ENCODE peak calls at places on chromosomes 12 and 14, in nine cellular contexts. B, X, K, H, P, Z, L, O and R are unnamed samples. For H3K4me1, the result is how much of the 10 kb centered on the place peaks cover.

GRCh38 chr12:3216726-3217682 is 139.8 kb downstream of the TSPAN9 start:
- DNase-seq in B (no peak), X (no peak), K (no peak), H (no peak), P (no peak), Z (no peak), L (no peak), O (no peak), R (no peak)

GRCh38 chr12:31507966-31508365 is 83.0 kb downstream of the DENND5B start:
- DNase-seq in B (no peak), X (no peak), K (no peak), H (no peak), P (no peak), Z (no peak), L (no peak), O (no peak), R (no peak)

GRCh38 chr14:33916663-33917565 is 34.0 kb downstream of the EGLN3 start:
- DNase-seq in B (no peak), X (no peak), K (no peak), H (no peak), P (no peak), Z (no peak), L (no peak), O (no peak), R (no peak)

GRCh38 chr12:29611906-29612305 is 114.4 kb upstream of the OVCH1 start:
- DNase-seq in B (no peak), X (no peak), K (no peak), H (no peak), P (no peak), Z (no peak), L (no peak), O (no peak), R (no peak)

GRCh38 chr14:55926007-55926406 is 192.2 kb upstream of the PELI2 start:
- DNase-seq in B (no peak), X (no peak), K (peak), H (no peak), P (no peak), Z (no peak), L (no peak), O (no peak), R (peak)

GRCh38 chr14:103124501-103125001 is 1.3 kb downstream of the TNFAIP2 start:
- DNase-seq in B (no peak), X (no peak), K (no peak), H (peak), P (no peak), Z (no peak), L (no peak), O (no peak), R (no peak)

GRCh38 chr12:54749191-54749818 is 101.1 kb upstream of the DCD start:
- DNase-seq in B (peak), X (peak), K (peak), H (no peak), P (peak), Z (no peak), L (no peak), O (no peak), R (no peak)

GRCh38 chr12:108833757-108834472 is 23.5 kb downstream of the SSH1 start:
- DNase-seq in B (no peak), X (no peak), K (no peak), H (no peak), P (no peak), Z (no peak), L (no peak), O (peak), R (no peak)

GRCh38 chr12:120015313-120015712 is 26.3 kb downstream of the BICDL1 start:
- DNase-seq in B (no peak), X (no peak), K (no peak), H (no peak), P (no peak), Z (no peak), L (no peak), O (no peak), R (no peak)

GRCh38 chr12:56267443-56268071 is 815 bp downstream of the COQ10A start:
- DNase-seq in B (peak), X (no peak), K (peak), H (no peak), P (no peak), Z (no peak), L (no peak), O (no peak), R (no peak)

GRCh38 chr12:92921877-92922276 is 7.2 kb downstream of the EEA1 start:
- DNase-seq in B (no peak), X (no peak), K (no peak), H (no peak), P (no peak), Z (no peak), L (no peak), O (no peak), R (no peak)

GRCh38 chr14:57865450-57866198 is at the start of gene SLC35F4:
- DNase-seq in B (peak), X (no peak), K (no peak), H (peak), P (no peak), Z (no peak), L (no peak), O (no peak), R (no peak)

GRCh38 chr12:82708507-82708906 is 21.8 kb downstream of the TMTC2 start:
- DNase-seq in B (peak), X (no peak), K (no peak), H (no peak), P (no peak), Z (no peak), L (no peak), O (peak), R (no peak)

GRCh38 chr12:45779936-45780335 is 50.4 kb downstream of the ARID2 start:
- DNase-seq in B (no peak), X (no peak), K (no peak), H (no peak), P (no peak), Z (no peak), L (no peak), O (no peak), R (no peak)

GRCh38 chr14:54108481-54109471 is 152.2 kb upstream of the BMP4 start:
- DNase-seq in B (no peak), X (no peak), K (peak), H (no peak), P (no peak), Z (no peak), L (no peak), O (no peak), R (no peak)

GRCh38 chr12:132285991-132286681 is 43.3 kb downstream of the GALNT9 start:
- DNase-seq in B (peak), X (no peak), K (peak), H (peak), P (peak), Z (no peak), L (peak), O (peak), R (peak)

GRCh38 chr12:26119391-26119981 is 5.4 kb downstream of the BHLHE41 start:
- DNase-seq in B (peak), X (no peak), K (peak), H (no peak), P (no peak), Z (no peak), L (no peak), O (no peak), R (no peak)

GRCh38 chr12:68270358-68270757 is 17.0 kb upstream of the IL22 start:
- DNase-seq in B (no peak), X (no peak), K (no peak), H (no peak), P (no peak), Z (no peak), L (no peak), O (no peak), R (no peak)

GRCh38 chr12:109052415-109053323 is at the start of gene USP30:
- DNase-seq in B (peak), X (no peak), K (peak), H (peak), P (peak), Z (peak), L (peak), O (peak), R (peak)

GRCh38 chr12:29921307-29921706 is 137.6 kb upstream of the TMTC1 start:
- DNase-seq in B (no peak), X (no peak), K (peak), H (no peak), P (no peak), Z (no peak), L (no peak), O (no peak), R (no peak)

GRCh38 chr12:39252628-39253027 is 190.3 kb downstream of the KIF21A start:
- DNase-seq in B (no peak), X (no peak), K (no peak), H (no peak), P (no peak), Z (no peak), L (no peak), O (no peak), R (no peak)

GRCh38 chr14:71070169-71070568 is 162.9 kb downstream of the PCNX1 start:
- DNase-seq in B (no peak), X (no peak), K (no peak), H (no peak), P (no peak), Z (no peak), L (no peak), O (no peak), R (no peak)

GRCh38 chr12:52213541-52214420 is 19.3 kb upstream of the KRT7 start:
- DNase-seq in B (peak), X (peak), K (peak), H (peak), P (peak), Z (peak), L (peak), O (peak), R (peak)

GRCh38 chr12:119231774-119232173 is 53.0 kb downstream of the HSPB8 start:
- DNase-seq in B (no peak), X (no peak), K (no peak), H (no peak), P (no peak), Z (no peak), L (no peak), O (no peak), R (no peak)

GRCh38 chr12:106080111-106080732 is 58.5 kb downstream of the NUAK1 start:
- DNase-seq in B (no peak), X (no peak), K (no peak), H (no peak), P (no peak), Z (peak), L (peak), O (no peak), R (no peak)

GRCh38 chr12:96368233-96368632 is 32.0 kb downstream of the CDK17 start:
- DNase-seq in B (no peak), X (no peak), K (no peak), H (no peak), P (no peak), Z (no peak), L (no peak), O (no peak), R (no peak)

GRCh38 chr14:55254581-55254980 is 16.6 kb upstream of the FBXO34 start:
- DNase-seq in B (no peak), X (no peak), K (no peak), H (no peak), P (no peak), Z (no peak), L (no peak), O (no peak), R (no peak)

GRCh38 chr12:22299294-22299912 is 35.1 kb downstream of the ST8SIA1 start:
- DNase-seq in B (peak), X (no peak), K (no peak), H (no peak), P (no peak), Z (no peak), L (no peak), O (no peak), R (no peak)

GRCh38 chr14:106442857-106443256 is 916.5 kb downstream of the TMEM121 start:
- DNase-seq in B (no peak), X (no peak), K (no peak), H (peak), P (no peak), Z (no peak), L (no peak), O (no peak), R (no peak)

GRCh38 chr12:91224411-91224810 is 41.8 kb upstream of the DCN start:
- DNase-seq in B (no peak), X (no peak), K (no peak), H (no peak), P (no peak), Z (no peak), L (no peak), O (no peak), R (no peak)

GRCh38 chr12:61348871-61349270 is 911.3 kb upstream of the USP15 start:
- DNase-seq in B (no peak), X (no peak), K (no peak), H (no peak), P (no peak), Z (no peak), L (no peak), O (no peak), R (no peak)
- TF ChIP-seq POLR2AphosphoS5 in B (no peak), X (no peak), K (no peak), H (no peak), P (no peak), Z (no peak), L (no peak), O (no peak), R (no peak)

DNA sequence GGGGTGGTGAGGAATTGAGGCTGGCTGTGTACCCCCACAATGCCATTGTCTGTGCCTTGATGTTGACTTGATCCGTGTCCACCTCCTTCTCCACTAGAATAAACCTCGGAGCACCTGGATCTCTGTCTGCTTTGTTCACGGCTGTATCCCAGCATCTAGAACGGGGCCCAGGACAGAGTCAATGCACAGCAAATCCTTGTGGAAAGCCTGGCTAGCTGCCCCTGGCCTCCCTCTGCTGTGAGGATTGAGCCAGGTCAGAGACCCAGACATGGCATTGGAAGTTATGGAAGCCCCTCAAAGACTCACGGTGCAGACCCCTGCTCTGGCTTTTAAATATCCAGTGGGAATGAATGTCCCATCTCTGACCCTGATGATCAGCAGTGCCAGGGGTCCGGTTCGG is 109.2 kb downstream of the SCARB1 start:
- DNase-seq in B (no peak), X (no peak), K (no peak), H (no peak), P (no peak), Z (no peak), L (no peak), O (no peak), R (no peak)
- H3K4me1 ChIP-seq in B (under half), X (under half), K (under half), H (half or more), P (under half), Z (under half), L (under half), O (under half), R (half or more)

DNA sequence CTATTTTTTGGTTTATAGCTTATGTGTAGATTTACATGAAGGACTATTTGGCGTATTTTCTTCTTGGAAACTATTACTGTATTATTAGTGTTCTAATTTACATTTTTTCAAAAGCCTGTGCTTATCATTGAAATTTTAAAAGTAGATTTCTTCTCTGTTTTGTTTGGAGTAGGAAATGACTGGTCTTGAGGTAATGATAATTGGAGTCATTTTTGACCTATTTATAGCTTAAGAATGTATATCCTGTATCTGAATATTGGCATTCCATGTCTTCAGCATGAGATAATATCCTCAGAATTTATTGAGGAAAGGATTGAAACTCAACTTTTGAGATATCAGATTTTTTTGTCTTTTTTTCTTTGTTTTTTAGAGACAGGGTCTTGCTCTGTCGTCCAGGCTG is 193.4 kb downstream of the ERC1 start:
- DNase-seq in B (no peak), X (no peak), K (no peak), H (no peak), P (no peak), Z (no peak), L (no peak), O (no peak), R (no peak)
- TF ChIP-seq POLR2AphosphoS5 in B (no peak), X (no peak), K (no peak), H (no peak), P (no peak), Z (no peak), L (no peak), O (no peak), R (no peak)

GRCh38 chr14:73775339-73776193 is 61.4 kb upstream of the PNMA1 start:
- DNase-seq in B (no peak), X (no peak), K (no peak), H (no peak), P (no peak), Z (no peak), L (no peak), O (no peak), R (no peak)
- H3K4me1 ChIP-seq in B (under half), X (half or more), K (half or more), H (half or more), P (under half), Z (half or more), L (under half), O (under half), R (half or more)

GRCh38 chr12:12396727-12397126 is 39.8 kb downstream of the BORCS5 start:
- DNase-seq in B (no peak), X (no peak), K (no peak), H (no peak), P (no peak), Z (no peak), L (no peak), O (no peak), R (no peak)

GRCh38 chr12:12399906-12400305 is 43.0 kb downstream of the BORCS5 start:
- DNase-seq in B (no peak), X (no peak), K (no peak), H (no peak), P (no peak), Z (no peak), L (no peak), O (no peak), R (no peak)

GRCh38 chr12:12397184-12397583 is 40.3 kb downstream of the BORCS5 start:
- DNase-seq in B (no peak), X (no peak), K (no peak), H (no peak), P (no peak), Z (no peak), L (peak), O (no peak), R (no peak)

GRCh38 chr12:12399161-12399560 is 42.3 kb downstream of the BORCS5 start:
- DNase-seq in B (peak), X (no peak), K (no peak), H (no peak), P (no peak), Z (no peak), L (no peak), O (no peak), R (no peak)

GRCh38 chr12:12398026-12398859 is 41.4 kb downstream of the BORCS5 start:
- DNase-seq in B (no peak), X (peak), K (peak), H (no peak), P (peak), Z (peak), L (peak), O (peak), R (no peak)
- TF ChIP-seq POLR2AphosphoS5 in B (no peak), X (peak), K (no peak), H (peak), P (peak), Z (no peak), L (peak), O (no peak), R (peak)

DNA sequence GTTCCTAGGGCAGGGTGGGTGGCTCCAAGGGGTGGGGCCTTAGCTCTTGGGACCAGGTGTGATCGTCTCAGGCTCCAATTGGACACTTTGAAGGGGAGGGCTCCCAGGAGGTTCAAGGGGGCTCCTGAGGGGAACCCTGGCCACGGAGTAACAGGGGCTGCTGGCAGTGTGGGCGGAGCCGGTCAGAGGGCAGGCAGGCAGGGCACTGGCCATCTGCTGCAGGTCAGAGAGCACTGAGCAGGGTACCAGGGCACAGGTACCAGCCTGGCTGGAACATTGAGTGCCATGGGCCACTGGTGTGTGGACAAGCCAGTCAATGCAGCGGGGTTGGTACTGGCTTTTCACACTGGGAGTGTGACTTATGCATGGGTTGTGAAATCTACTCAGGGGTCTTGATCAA is 32.2 kb downstream of the SYNE3 start:
- DNase-seq in B (no peak), X (no peak), K (no peak), H (no peak), P (no peak), Z (no peak), L (no peak), O (no peak), R (no peak)
- H3K4me1 ChIP-seq in B (under half), X (under half), K (under half), H (under half), P (under half), Z (half or more), L (under half), O (under half), R (half or more)

DNA sequence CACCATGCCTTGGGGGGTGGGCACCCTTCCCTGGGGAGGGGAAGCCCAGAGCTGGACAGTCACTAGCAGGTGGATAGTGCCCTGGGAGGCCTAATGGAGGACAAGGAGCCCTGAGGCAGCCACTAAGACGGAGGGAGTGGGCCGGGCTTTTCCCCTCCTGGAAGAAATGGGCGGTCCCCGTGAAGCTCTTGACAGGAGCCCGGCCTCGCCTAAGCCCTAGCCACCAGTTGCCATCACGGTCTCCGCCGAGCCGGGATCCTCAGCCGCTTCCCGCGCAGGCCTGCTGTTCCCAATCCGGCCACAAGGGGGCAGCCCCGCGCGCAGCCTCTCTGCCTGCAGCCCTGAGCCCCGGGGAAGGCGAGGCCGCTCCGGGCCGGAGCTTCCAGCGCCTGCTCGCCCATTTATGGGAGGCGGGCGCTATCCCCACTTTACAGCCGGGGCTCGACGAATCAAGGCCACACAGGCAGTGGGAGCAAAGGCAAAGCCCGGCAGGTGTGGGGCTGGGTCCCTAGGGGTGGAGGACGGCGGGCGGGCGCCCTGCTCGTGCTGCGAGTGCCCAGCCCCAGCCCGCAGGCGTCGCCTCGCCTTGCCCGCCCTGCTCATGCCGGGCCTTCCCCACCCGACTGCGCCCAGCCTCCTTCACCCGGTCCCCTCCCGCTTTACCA is 61.5 kb downstream of the LGMN start:
- DNase-seq in B (peak), X (no peak), K (no peak), H (peak), P (peak), Z (peak), L (peak), O (peak), R (peak)
- TF ChIP-seq POLR2AphosphoS5 in B (peak), X (no peak), K (no peak), H (no peak), P (peak), Z (no peak), L (peak), O (peak), R (peak)

GRCh38 chr12:103109861-103110260 is 152.4 kb downstream of the ASCL1 start:
- DNase-seq in B (no peak), X (no peak), K (no peak), H (no peak), P (no peak), Z (no peak), L (no peak), O (no peak), R (no peak)
- H3K4me1 ChIP-seq in B (under half), X (under half), K (under half), H (under half), P (under half), Z (under half), L (under half), O (under half), R (under half)